ENCODE peak calls at places on chromosomes 2 and 18, in four cellular contexts. H is activated effector memory CD4-positive, alpha-beta T cell treated with Interleukin-2 at 50 U/mL for 16 hours; N is IMR-90; U is RWPE1. Q is an unnamed sample.

GRCh38 chr2:70978388-70979357 is at the start of gene ANKRD53:
- DNase-seq in N (no peak), H (no peak), U (no peak), Q (peak; percentile 37)

GRCh38 chr2:238238766-238239551 is 879 bp downstream of the HES6 start:
- DNase-seq in N (no peak), H (peak; percentile 22), U (no peak), Q (no peak)

GRCh38 chr2:181275643-181276070 is 181.5 kb upstream of the ITGA4 start:
- DNase-seq in N (no peak), U (no peak), H (peak; percentile 6), Q (no peak)

GRCh38 chr2:232292395-232293154 is 86.0 kb upstream of the ALPP start:
- DNase-seq in N (peak; percentile 51), U (no peak), H (peak; percentile 15), Q (peak; percentile 71)

GRCh38 chr2:26754972-26755670 is 9.0 kb upstream of the SLC35F6 start:
- DNase-seq in H (no peak), N (no peak), U (no peak), Q (no peak)

GRCh38 chr2:57050007-57050406 is 866.2 kb downstream of the CCDC85A start:
- DNase-seq in H (no peak), N (no peak), U (no peak), Q (no peak)

GRCh38 chr2:123245156-123245555 is 779.9 kb upstream of the CNTNAP5 start:
- DNase-seq in N (no peak), H (no peak), U (no peak), Q (no peak)

GRCh38 chr18:68083131-68083530 is 566.6 kb upstream of the DSEL start:
- DNase-seq in N (peak; percentile 93), U (no peak), H (no peak), Q (peak; percentile 75)

GRCh38 chr2:96549967-96550786 is 13.6 kb downstream of the ARID5A start:
- DNase-seq in U (no peak), H (no peak), N (no peak), Q (no peak)

GRCh38 chr2:177667626-177668025 is 275.1 kb downstream of the AGPS start:
- DNase-seq in U (no peak), N (peak; percentile 1), H (no peak), Q (peak; percentile 18)

GRCh38 chr18:77090546-77091200 is 41.9 kb downstream of the MBP start:
- DNase-seq in U (no peak), H (no peak), N (no peak), Q (no peak)

GRCh38 chr2:154623819-154624218 is 74.7 kb upstream of the KCNJ3 start:
- DNase-seq in N (peak; percentile 0), U (peak; percentile 13), H (no peak), Q (peak; percentile 17)

GRCh38 chr2:103183061-103183460 is 421.2 kb downstream of the TMEM182 start:
- DNase-seq in U (no peak), N (no peak), H (no peak), Q (no peak)

GRCh38 chr18:2961828-2962227 is 51.1 kb downstream of the LPIN2 start:
- DNase-seq in U (no peak), H (no peak), N (peak; percentile 55), Q (no peak)

GRCh38 chr18:79518028-79518682 is 122.4 kb downstream of the NFATC1 start:
- DNase-seq in N (no peak), U (no peak), H (no peak), Q (no peak)

GRCh38 chr2:10554961-10555809 is 107.1 kb upstream of the ODC1 start:
- DNase-seq in H (no peak), U (no peak), N (no peak), Q (no peak)

GRCh38 chr2:64538764-64539433 is 14.8 kb downstream of the AFTPH start:
- DNase-seq in U (no peak), H (no peak), N (peak; percentile 41), Q (no peak)

GRCh38 chr2:12155308-12156061 is 409.1 kb downstream of the LPIN1 start:
- DNase-seq in U (peak; percentile 72), H (no peak), N (peak; percentile 93), Q (peak; percentile 92)

GRCh38 chr2:22020101-22020742 is 896.5 kb downstream of the TDRD15 start:
- DNase-seq in N (peak; percentile 8), H (no peak), U (no peak), Q (no peak)

GRCh38 chr18:3458378-3458777 is 8.4 kb downstream of the TGIF1 start:
- DNase-seq in H (no peak), U (no peak), N (peak; percentile 19), Q (no peak)

GRCh38 chr2:15687720-15688119 is 96.1 kb downstream of the DDX1 start:
- DNase-seq in N (no peak), H (no peak), U (no peak), Q (no peak)

Q was measured in fibroblast of pulmonary artery.